ENCODE peak calls at places on chromosomes 6 and 20, in four cellular contexts. One of them, this sample, is unnamed.

GRCh38 chr6:162198072-162198471 is 529.5 kb downstream of the PRKN start:
- DNase-seq in K562: no peak
- DNase-seq in WTC11: peak; percentile 17
- DNase-seq in HepG2: no peak
- DNase-seq in this sample: no peak

GRCh38 chr6:130558131-130558530 is 192.3 kb downstream of the TMEM200A start:
- DNase-seq in K562: no peak
- DNase-seq in WTC11: no peak
- DNase-seq in HepG2: no peak
- DNase-seq in this sample: no peak

GRCh38 chr6:32166411-32167061 is 2.1 kb downstream of the EGFL8 start:
- DNase-seq in HepG2: no peak
- DNase-seq in WTC11: peak; percentile 88
- DNase-seq in K562: peak; percentile 69
- DNase-seq in this sample: no peak

GRCh38 chr20:1392443-1392692 is 486 bp downstream of the FKBP1A start:
- DNase-seq in HepG2: no peak
- DNase-seq in WTC11: no peak
- DNase-seq in K562: no peak
- DNase-seq in this sample: no peak

GRCh38 chr20:47989957-47990356 is 204.7 kb upstream of the SULF2 start:
- DNase-seq in WTC11: no peak
- DNase-seq in K562: no peak
- DNase-seq in HepG2: no peak
- DNase-seq in this sample: no peak

GRCh38 chr20:63934271-63935068 is 21.7 kb downstream of the UCKL1 start:
- DNase-seq in HepG2: no peak
- DNase-seq in K562: no peak
- DNase-seq in WTC11: peak; percentile 70
- DNase-seq in this sample: peak; percentile 56

GRCh38 chr6:1901556-1901955 is 291.8 kb downstream of the FOXC1 start:
- DNase-seq in WTC11: no peak
- DNase-seq in HepG2: peak; percentile 44
- DNase-seq in K562: peak; percentile 10
- DNase-seq in this sample: no peak

GRCh38 chr6:167567142-167568033 is 242.5 kb downstream of the TTLL2 start:
- DNase-seq in WTC11: no peak
- DNase-seq in HepG2: no peak
- DNase-seq in K562: no peak
- DNase-seq in this sample: no peak

GRCh38 chr6:10048370-10049297 is 366.2 kb downstream of the TFAP2A start:
- DNase-seq in K562: no peak
- DNase-seq in WTC11: no peak
- DNase-seq in HepG2: no peak
- DNase-seq in this sample: no peak

GRCh38 chr20:37276494-37277252 is 12.8 kb upstream of the MANBAL start:
- DNase-seq in K562: peak; percentile 41
- DNase-seq in HepG2: peak; percentile 49
- DNase-seq in WTC11: no peak
- DNase-seq in this sample: no peak

GRCh38 chr6:40640591-40641293 is 53.6 kb upstream of the LRFN2 start:
- DNase-seq in HepG2: no peak
- DNase-seq in K562: no peak
- DNase-seq in WTC11: no peak
- DNase-seq in this sample: no peak

GRCh38 chr6:25296980-25297379 is 17.8 kb downstream of the CARMIL1 start:
- DNase-seq in K562: no peak
- DNase-seq in HepG2: no peak
- DNase-seq in WTC11: no peak
- DNase-seq in this sample: no peak

GRCh38 chr6:112007805-112008204 is 46.1 kb upstream of the CCN6 start:
- DNase-seq in K562: no peak
- DNase-seq in WTC11: no peak
- DNase-seq in HepG2: no peak
- DNase-seq in this sample: no peak

DNA sequence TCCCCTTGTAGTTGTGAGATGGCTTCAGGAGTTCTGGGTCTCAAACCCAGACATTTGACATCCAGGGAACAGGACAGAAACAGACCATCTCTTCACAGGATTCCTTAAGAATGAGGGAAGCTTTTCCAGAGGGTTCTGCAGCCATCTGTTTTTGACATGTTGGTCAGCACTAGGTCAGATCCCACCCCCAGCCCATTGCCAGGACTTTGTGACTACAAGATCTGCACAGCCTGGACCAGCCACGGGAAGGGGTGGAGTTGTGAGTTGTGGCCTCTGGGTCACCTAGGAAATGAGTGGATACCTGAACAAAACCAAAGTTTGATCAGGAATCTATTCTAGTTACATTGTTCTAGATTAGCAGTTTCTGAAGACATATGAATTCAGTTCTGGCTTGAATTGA is 39.2 kb upstream of the SSTR4 start:
- DNase-seq in K562: no peak
- DNase-seq in HepG2: no peak
- DNase-seq in WTC11: no peak
- DNase-seq in this sample: no peak
- TF ChIP-seq ELF4 in K562: no peak
- TF ChIP-seq ELF4 in HepG2: no peak
- TF ChIP-seq ELF4 in WTC11: no peak
- TF ChIP-seq ELF4 in this sample: no peak

DNA sequence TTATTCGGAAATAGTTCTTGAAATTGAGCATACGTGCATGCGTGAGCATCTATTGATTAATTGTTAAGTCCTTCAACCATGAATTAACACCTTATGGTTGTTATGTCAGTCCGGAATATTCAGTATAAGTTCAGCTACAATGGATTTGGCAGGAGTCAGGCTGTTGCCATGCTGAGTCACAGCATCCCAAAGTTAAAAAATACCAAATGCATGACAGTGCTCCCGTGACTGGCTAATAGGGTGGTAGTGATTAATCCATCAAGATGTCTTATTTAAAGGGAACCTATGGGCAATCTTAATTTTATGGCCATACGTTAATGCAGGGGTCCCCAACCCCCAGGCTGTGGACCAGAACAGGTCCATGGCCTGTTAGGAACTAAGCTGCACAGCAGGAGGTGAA is 10.5 kb downstream of the RAE1 start:
- DNase-seq in WTC11: no peak
- DNase-seq in HepG2: no peak
- DNase-seq in K562: no peak
- DNase-seq in this sample: no peak
- TF ChIP-seq ELF4 in WTC11: no peak
- TF ChIP-seq ELF4 in HepG2: no peak
- TF ChIP-seq ELF4 in K562: no peak
- TF ChIP-seq ELF4 in this sample: no peak

GRCh38 chr20:13261460-13262301 is 40.6 kb downstream of the ISM1 start:
- DNase-seq in WTC11: peak; percentile 78
- DNase-seq in K562: peak; percentile 42
- DNase-seq in HepG2: peak; percentile 86
- DNase-seq in this sample: peak; percentile 71
- TF ChIP-seq ELF4 in WTC11: no peak
- TF ChIP-seq ELF4 in K562: no peak
- TF ChIP-seq ELF4 in HepG2: no peak
- TF ChIP-seq ELF4 in this sample: no peak

GRCh38 chr6:12233693-12234551 is 56.2 kb upstream of the EDN1 start:
- DNase-seq in K562: peak; percentile 54
- DNase-seq in HepG2: peak; percentile 67
- DNase-seq in WTC11: no peak
- DNase-seq in this sample: peak; percentile 58
- TF ChIP-seq ELF4 in K562: no peak
- TF ChIP-seq ELF4 in HepG2: no peak
- TF ChIP-seq ELF4 in WTC11: no peak
- TF ChIP-seq ELF4 in this sample: no peak

GRCh38 chr6:104860221-104860620 is 502 bp upstream of the HACE1 start:
- DNase-seq in K562: peak; percentile 2
- DNase-seq in WTC11: no peak
- DNase-seq in HepG2: no peak
- DNase-seq in this sample: no peak

GRCh38 chr6:104862456-104862855 is 2.7 kb upstream of the HACE1 start:
- DNase-seq in WTC11: no peak
- DNase-seq in K562: no peak
- DNase-seq in HepG2: no peak
- DNase-seq in this sample: no peak

GRCh38 chr6:104855507-104855906 is 4.2 kb downstream of the HACE1 start:
- DNase-seq in HepG2: no peak
- DNase-seq in WTC11: no peak
- DNase-seq in K562: no peak
- DNase-seq in this sample: no peak

DNA sequence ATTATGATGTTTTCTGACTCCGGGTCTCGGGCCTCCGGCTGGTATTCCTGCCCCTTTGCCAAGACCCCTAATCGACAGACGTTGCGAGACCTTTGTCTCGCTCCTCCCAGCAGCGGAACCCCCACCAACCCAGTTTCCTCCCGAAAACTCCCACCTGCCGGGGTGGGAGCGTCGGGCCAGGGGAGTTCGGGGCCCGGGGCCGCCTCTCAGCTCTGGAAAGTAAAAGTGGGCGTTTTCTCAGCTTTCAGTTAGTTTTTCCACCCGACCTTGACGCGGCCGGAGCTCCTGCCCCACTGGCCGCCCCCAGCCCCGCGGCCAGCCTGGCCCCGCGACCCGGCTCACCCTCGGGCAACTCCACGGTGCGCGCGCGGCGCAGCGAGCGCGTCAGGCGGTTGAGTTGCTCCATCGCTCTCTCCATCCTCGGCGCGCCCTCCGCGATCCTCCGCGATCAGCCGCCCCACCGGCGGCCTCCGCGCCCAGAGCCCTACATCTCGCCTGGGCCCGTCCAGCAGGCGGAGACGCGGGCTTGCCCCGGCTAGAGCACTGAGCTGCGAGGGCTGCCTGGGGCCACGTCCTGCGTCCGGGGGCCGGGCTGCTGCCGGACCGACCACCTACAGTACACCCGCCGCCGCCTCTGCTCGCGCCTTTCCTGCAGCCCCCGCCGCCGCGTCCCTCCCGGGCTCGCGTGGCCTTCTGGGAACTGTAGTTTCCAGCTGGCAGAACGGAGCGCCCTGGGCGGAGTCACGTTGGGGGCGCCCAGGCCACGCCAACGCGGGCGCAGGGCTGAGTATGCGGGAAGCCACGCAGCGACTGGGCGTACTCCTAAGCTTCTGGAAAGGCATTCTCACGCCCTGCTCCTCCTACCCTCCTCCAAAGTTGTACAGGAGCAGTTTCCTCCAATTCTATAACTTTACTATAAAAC is at the start of gene HACE1:
- DNase-seq in HepG2: peak; percentile 78
- DNase-seq in WTC11: peak; percentile 94
- DNase-seq in K562: peak; percentile 96
- DNase-seq in this sample: peak; percentile 91
- TF ChIP-seq ELF4 in HepG2: no peak
- TF ChIP-seq ELF4 in WTC11: peak; percentile 75
- TF ChIP-seq ELF4 in K562: no peak
- TF ChIP-seq ELF4 in this sample: peak; percentile 29

GRCh38 chr20:8934362-8934761 is 134.5 kb upstream of the PLCB4 start:
- DNase-seq in WTC11: no peak
- DNase-seq in HepG2: no peak
- DNase-seq in K562: no peak
- DNase-seq in this sample: no peak

GRCh38 chr20:8933391-8933807 is 135.5 kb upstream of the PLCB4 start:
- DNase-seq in HepG2: no peak
- DNase-seq in K562: no peak
- DNase-seq in WTC11: no peak
- DNase-seq in this sample: no peak

GRCh38 chr20:8932192-8933150 is 136.4 kb upstream of the PLCB4 start:
- DNase-seq in K562: no peak
- DNase-seq in WTC11: no peak
- DNase-seq in HepG2: no peak
- DNase-seq in this sample: no peak

GRCh38 chr20:8935878-8936277 is 133.0 kb upstream of the PLCB4 start:
- DNase-seq in WTC11: no peak
- DNase-seq in HepG2: no peak
- DNase-seq in K562: no peak
- DNase-seq in this sample: no peak

DNA sequence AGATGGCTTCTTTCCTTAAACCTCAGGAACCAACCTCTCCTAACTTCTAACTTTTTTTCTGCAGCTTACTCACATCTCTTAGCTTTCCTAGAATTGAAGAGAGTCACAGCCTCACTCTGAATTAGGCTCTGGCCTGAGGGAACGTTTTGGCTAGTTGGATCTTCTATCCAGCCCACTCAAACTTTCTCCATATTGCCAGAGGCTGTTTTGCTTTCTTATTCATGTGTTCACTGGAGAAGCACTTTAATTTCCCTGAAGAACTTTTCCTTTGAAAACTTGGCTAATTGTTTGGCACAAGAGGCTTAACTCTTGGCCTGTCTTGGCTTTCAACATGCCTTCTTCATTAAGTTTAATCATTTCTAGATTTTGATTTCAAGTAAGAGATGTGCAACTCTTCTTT is 138.2 kb upstream of the PLCB4 start:
- DNase-seq in HepG2: no peak
- DNase-seq in K562: no peak
- DNase-seq in WTC11: no peak
- DNase-seq in this sample: no peak
- TF ChIP-seq ELF4 in HepG2: no peak
- TF ChIP-seq ELF4 in K562: no peak
- TF ChIP-seq ELF4 in WTC11: no peak
- TF ChIP-seq ELF4 in this sample: no peak

GRCh38 chr6:96877151-96877550 is 20.5 kb downstream of the NDUFAF4 start:
- DNase-seq in K562: no peak
- DNase-seq in HepG2: no peak
- DNase-seq in WTC11: no peak
- DNase-seq in this sample: no peak

GRCh38 chr6:96878101-96878500 is 19.6 kb downstream of the NDUFAF4 start:
- DNase-seq in K562: no peak
- DNase-seq in WTC11: no peak
- DNase-seq in HepG2: no peak
- DNase-seq in this sample: no peak
- TF ChIP-seq ELF4 in K562: no peak
- TF ChIP-seq ELF4 in WTC11: no peak
- TF ChIP-seq ELF4 in HepG2: no peak
- TF ChIP-seq ELF4 in this sample: no peak

DNA sequence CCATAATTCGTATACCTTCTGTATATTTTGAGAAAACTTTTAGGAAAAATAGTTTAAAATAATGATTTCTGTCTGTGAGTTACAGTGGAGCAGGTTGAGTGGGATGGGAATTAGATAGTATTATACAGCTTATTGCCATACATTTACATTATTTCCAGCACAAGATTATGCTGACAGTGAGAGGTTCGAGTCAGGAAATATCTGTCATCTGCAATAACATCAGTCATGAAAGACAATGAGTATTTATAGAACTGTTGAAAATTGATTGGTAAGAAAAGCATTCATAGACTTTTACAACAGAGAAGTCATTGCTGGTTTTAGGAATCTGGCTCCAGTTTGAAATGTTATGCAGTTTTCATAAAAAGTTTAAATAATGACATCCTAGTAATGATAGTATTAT is 45.9 kb downstream of the FAM135A start:
- DNase-seq in WTC11: no peak
- DNase-seq in HepG2: no peak
- DNase-seq in K562: no peak
- DNase-seq in this sample: no peak
- TF ChIP-seq ELF4 in WTC11: no peak
- TF ChIP-seq ELF4 in HepG2: no peak
- TF ChIP-seq ELF4 in K562: no peak
- TF ChIP-seq ELF4 in this sample: no peak

DNA sequence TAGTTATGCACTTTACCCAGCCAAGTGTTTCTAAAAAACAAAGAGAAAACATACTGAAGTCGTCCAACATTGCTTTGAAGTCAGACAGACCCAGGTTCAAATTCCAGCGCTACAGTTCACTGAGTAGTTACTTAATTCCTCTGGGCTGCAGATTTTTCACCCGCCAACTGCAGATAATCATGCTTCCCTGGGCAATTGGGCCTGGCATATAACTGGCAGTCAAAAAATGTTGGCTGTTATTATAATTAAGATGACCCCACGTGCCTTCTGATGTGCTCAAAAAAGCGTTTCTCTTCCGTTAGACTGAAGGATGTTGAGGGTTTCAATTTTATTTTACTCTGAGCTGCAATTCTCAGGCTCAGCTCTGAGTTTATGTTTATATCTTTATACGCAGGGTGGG is 156.1 kb upstream of the CITED2 start:
- DNase-seq in K562: no peak
- DNase-seq in WTC11: no peak
- DNase-seq in HepG2: no peak
- DNase-seq in this sample: no peak
- TF ChIP-seq ELF4 in K562: no peak
- TF ChIP-seq ELF4 in WTC11: no peak
- TF ChIP-seq ELF4 in HepG2: no peak
- TF ChIP-seq ELF4 in this sample: no peak